ENCODE peak calls at places on chromosomes 16 and 17, in four cellular contexts. One of them, this sample, is unnamed.

GRCh38 chr17:50660042-50660886 is 25.6 kb downstream of the ABCC3 start:
- DNase-seq in transverse colon: peak
- DNase-seq in body of pancreas: no peak
- DNase-seq in stomach: peak
- DNase-seq in this sample: no peak

GRCh38 chr16:14182999-14183398 is 111.9 kb downstream of the MRTFB start:
- DNase-seq in body of pancreas: no peak
- DNase-seq in stomach: no peak
- DNase-seq in transverse colon: no peak
- DNase-seq in this sample: no peak

GRCh38 chr16:4106516-4106915 is 9.7 kb downstream of the ADCY9 start:
- DNase-seq in body of pancreas: no peak
- DNase-seq in stomach: no peak
- DNase-seq in transverse colon: no peak
- DNase-seq in this sample: no peak

GRCh38 chr17:28634211-28634865 is 10.6 kb downstream of the BLTP2 start:
- DNase-seq in stomach: no peak
- DNase-seq in body of pancreas: no peak
- DNase-seq in transverse colon: no peak
- DNase-seq in this sample: no peak

GRCh38 chr16:86241681-86242080 is 268.6 kb upstream of the FOXF1 start:
- DNase-seq in stomach: no peak
- DNase-seq in transverse colon: no peak
- DNase-seq in body of pancreas: no peak
- DNase-seq in this sample: peak

GRCh38 chr16:23026777-23027362 is 122.4 kb downstream of the USP31 start:
- DNase-seq in transverse colon: no peak
- DNase-seq in body of pancreas: no peak
- DNase-seq in stomach: no peak
- DNase-seq in this sample: no peak

GRCh38 chr17:2299136-2299535 is 4.4 kb downstream of the SMG6 start:
- DNase-seq in transverse colon: no peak
- DNase-seq in stomach: no peak
- DNase-seq in body of pancreas: no peak
- DNase-seq in this sample: no peak

GRCh38 chr16:87235810-87236515 is 81.2 kb downstream of the C16orf95 start:
- DNase-seq in stomach: no peak
- DNase-seq in body of pancreas: no peak
- DNase-seq in transverse colon: no peak
- DNase-seq in this sample: no peak

GRCh38 chr16:85094176-85094805 is 18.0 kb downstream of the CIBAR2 start:
- DNase-seq in body of pancreas: no peak
- DNase-seq in stomach: no peak
- DNase-seq in transverse colon: no peak
- DNase-seq in this sample: no peak

GRCh38 chr17:17509601-17510425 is 13.6 kb upstream of the RASD1 start:
- DNase-seq in body of pancreas: no peak
- DNase-seq in stomach: no peak
- DNase-seq in transverse colon: no peak
- DNase-seq in this sample: no peak

GRCh38 chr16:27284865-27285675 is 16.5 kb upstream of the NSMCE1 start:
- DNase-seq in stomach: no peak
- DNase-seq in transverse colon: no peak
- DNase-seq in body of pancreas: no peak
- DNase-seq in this sample: no peak

GRCh38 chr17:55265434-55266021 is 768 bp downstream of the HLF start:
- DNase-seq in transverse colon: no peak
- DNase-seq in body of pancreas: no peak
- DNase-seq in stomach: no peak
- DNase-seq in this sample: peak

GRCh38 chr16:10156111-10156510 is 26.1 kb downstream of the GRIN2A start:
- DNase-seq in stomach: no peak
- DNase-seq in body of pancreas: no peak
- DNase-seq in transverse colon: no peak
- DNase-seq in this sample: no peak

GRCh38 chr16:84503751-84504395 is 586 bp downstream of the MEAK7 start:
- DNase-seq in stomach: no peak
- DNase-seq in transverse colon: no peak
- DNase-seq in body of pancreas: no peak
- DNase-seq in this sample: no peak

GRCh38 chr17:71188811-71189492 is 931.9 kb upstream of the SOX9 start:
- DNase-seq in body of pancreas: no peak
- DNase-seq in stomach: no peak
- DNase-seq in transverse colon: no peak
- DNase-seq in this sample: no peak

GRCh38 chr17:60102632-60103047 is 23.9 kb upstream of the HEATR6 start:
- DNase-seq in stomach: no peak
- DNase-seq in body of pancreas: peak
- DNase-seq in transverse colon: peak
- DNase-seq in this sample: peak

GRCh38 chr17:42698736-42699414 is 16.5 kb downstream of the CNTNAP1 start:
- DNase-seq in stomach: no peak
- DNase-seq in body of pancreas: peak
- DNase-seq in transverse colon: no peak
- DNase-seq in this sample: no peak

GRCh38 chr17:17077101-17077500 is 34.8 kb downstream of the MPRIP start:
- DNase-seq in body of pancreas: no peak
- DNase-seq in transverse colon: peak
- DNase-seq in stomach: no peak
- DNase-seq in this sample: peak

GRCh38 chr16:85286970-85287814 is 174.9 kb upstream of the CIBAR2 start:
- DNase-seq in transverse colon: no peak
- DNase-seq in stomach: no peak
- DNase-seq in body of pancreas: peak
- DNase-seq in this sample: no peak

GRCh38 chr17:42623732-42624596 is 14.5 kb downstream of the TUBG1 start:
- DNase-seq in body of pancreas: peak
- DNase-seq in transverse colon: peak
- DNase-seq in stomach: peak
- DNase-seq in this sample: no peak

GRCh38 chr17:38970128-38970527 is 2.9 kb upstream of the FBXO47 start:
- DNase-seq in transverse colon: no peak
- DNase-seq in stomach: no peak
- DNase-seq in body of pancreas: no peak
- DNase-seq in this sample: no peak

GRCh38 chr16:30185141-30185682 is 1.8 kb downstream of the CORO1A start:
- DNase-seq in transverse colon: peak
- DNase-seq in body of pancreas: peak
- DNase-seq in stomach: no peak
- DNase-seq in this sample: peak

GRCh38 chr17:17506893-17507464 is 10.8 kb upstream of the RASD1 start:
- DNase-seq in stomach: peak
- DNase-seq in body of pancreas: peak
- DNase-seq in transverse colon: no peak
- DNase-seq in this sample: peak

GRCh38 chr16:30895592-30896202 is 717 bp upstream of the CTF1 start:
- DNase-seq in stomach: no peak
- DNase-seq in transverse colon: no peak
- DNase-seq in body of pancreas: no peak
- DNase-seq in this sample: no peak

GRCh38 chr16:76906552-76906951 is 284.4 kb upstream of the MON1B start:
- DNase-seq in transverse colon: no peak
- DNase-seq in body of pancreas: no peak
- DNase-seq in stomach: no peak
- DNase-seq in this sample: no peak

GRCh38 chr16:54216268-54217187 is 70.1 kb downstream of the IRX3 start:
- DNase-seq in body of pancreas: no peak
- DNase-seq in transverse colon: no peak
- DNase-seq in stomach: no peak
- DNase-seq in this sample: no peak

GRCh38 chr17:63035271-63035670 is 69.2 kb downstream of the TANC2 start:
- DNase-seq in body of pancreas: no peak
- DNase-seq in transverse colon: no peak
- DNase-seq in stomach: no peak
- DNase-seq in this sample: no peak

GRCh38 chr16:30482366-30482765 is 9.8 kb downstream of the ITGAL start:
- DNase-seq in transverse colon: no peak
- DNase-seq in stomach: no peak
- DNase-seq in body of pancreas: no peak
- DNase-seq in this sample: no peak

GRCh38 chr17:78873519-78874340 is 29.3 kb downstream of the CEP295NL start:
- DNase-seq in stomach: peak
- DNase-seq in transverse colon: no peak
- DNase-seq in body of pancreas: peak
- DNase-seq in this sample: no peak

GRCh38 chr16:3730161-3731125 is 13.1 kb upstream of the TRAP1 start:
- DNase-seq in body of pancreas: no peak
- DNase-seq in transverse colon: no peak
- DNase-seq in stomach: no peak
- DNase-seq in this sample: peak

GRCh38 chr16:87483481-87483880 is 9.3 kb downstream of the ZCCHC14 start:
- DNase-seq in body of pancreas: no peak
- DNase-seq in transverse colon: no peak
- DNase-seq in stomach: no peak
- DNase-seq in this sample: no peak

GRCh38 chr17:60086822-60087591 is 8.3 kb upstream of the HEATR6 start:
- DNase-seq in body of pancreas: no peak
- DNase-seq in transverse colon: no peak
- DNase-seq in stomach: no peak
- DNase-seq in this sample: no peak

GRCh38 chr17:64384253-64385186 is 6.1 kb downstream of the PECAM1 start:
- DNase-seq in transverse colon: no peak
- DNase-seq in stomach: peak
- DNase-seq in body of pancreas: no peak
- DNase-seq in this sample: peak

DNA sequence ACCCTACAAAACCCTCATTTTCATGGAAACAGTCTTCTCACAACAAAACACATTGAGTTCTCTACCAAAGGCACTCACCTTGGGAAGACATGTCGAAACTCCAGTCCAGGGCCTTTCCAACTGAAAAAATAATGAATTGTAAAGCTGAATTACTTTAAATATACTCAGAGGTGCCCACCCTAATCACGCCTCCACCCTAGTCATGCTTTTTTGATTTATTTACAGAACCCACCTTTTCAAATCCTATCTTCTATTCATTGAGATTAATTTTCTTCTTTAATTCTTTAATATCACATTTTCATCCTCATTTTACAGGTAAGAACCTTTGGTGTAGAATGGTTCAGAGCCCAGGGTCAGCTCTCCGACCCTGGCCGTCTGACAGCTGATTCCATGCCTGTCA is at the start of gene CPHXL2:
- DNase-seq in body of pancreas: no peak
- DNase-seq in transverse colon: no peak
- DNase-seq in stomach: no peak
- DNase-seq in this sample: no peak
- TF ChIP-seq POLR2A in body of pancreas: no peak
- TF ChIP-seq POLR2A in transverse colon: no peak
- TF ChIP-seq POLR2A in stomach: no peak
- TF ChIP-seq POLR2A in this sample: no peak

GRCh38 chr17:77785526-77785925 is 173.0 kb upstream of the TNRC6C start:
- DNase-seq in stomach: no peak
- DNase-seq in body of pancreas: no peak
- DNase-seq in transverse colon: no peak
- DNase-seq in this sample: no peak

GRCh38 chr17:77783991-77784820 is 174.3 kb upstream of the TNRC6C start:
- DNase-seq in body of pancreas: no peak
- DNase-seq in stomach: no peak
- DNase-seq in transverse colon: no peak
- DNase-seq in this sample: no peak

GRCh38 chr17:77781536-77781935 is 177.0 kb upstream of the TNRC6C start:
- DNase-seq in stomach: no peak
- DNase-seq in transverse colon: no peak
- DNase-seq in body of pancreas: no peak
- DNase-seq in this sample: no peak

GRCh38 chr17:77779711-77780539 is 178.6 kb upstream of the TNRC6C start:
- DNase-seq in stomach: no peak
- DNase-seq in transverse colon: no peak
- DNase-seq in body of pancreas: peak
- DNase-seq in this sample: no peak

GRCh38 chr17:77782611-77783010 is 175.9 kb upstream of the TNRC6C start:
- DNase-seq in stomach: no peak
- DNase-seq in transverse colon: no peak
- DNase-seq in body of pancreas: no peak
- DNase-seq in this sample: no peak
- TF ChIP-seq CTCF in stomach: no peak
- TF ChIP-seq CTCF in transverse colon: no peak
- TF ChIP-seq CTCF in body of pancreas: no peak
- TF ChIP-seq CTCF in this sample: no peak

DNA sequence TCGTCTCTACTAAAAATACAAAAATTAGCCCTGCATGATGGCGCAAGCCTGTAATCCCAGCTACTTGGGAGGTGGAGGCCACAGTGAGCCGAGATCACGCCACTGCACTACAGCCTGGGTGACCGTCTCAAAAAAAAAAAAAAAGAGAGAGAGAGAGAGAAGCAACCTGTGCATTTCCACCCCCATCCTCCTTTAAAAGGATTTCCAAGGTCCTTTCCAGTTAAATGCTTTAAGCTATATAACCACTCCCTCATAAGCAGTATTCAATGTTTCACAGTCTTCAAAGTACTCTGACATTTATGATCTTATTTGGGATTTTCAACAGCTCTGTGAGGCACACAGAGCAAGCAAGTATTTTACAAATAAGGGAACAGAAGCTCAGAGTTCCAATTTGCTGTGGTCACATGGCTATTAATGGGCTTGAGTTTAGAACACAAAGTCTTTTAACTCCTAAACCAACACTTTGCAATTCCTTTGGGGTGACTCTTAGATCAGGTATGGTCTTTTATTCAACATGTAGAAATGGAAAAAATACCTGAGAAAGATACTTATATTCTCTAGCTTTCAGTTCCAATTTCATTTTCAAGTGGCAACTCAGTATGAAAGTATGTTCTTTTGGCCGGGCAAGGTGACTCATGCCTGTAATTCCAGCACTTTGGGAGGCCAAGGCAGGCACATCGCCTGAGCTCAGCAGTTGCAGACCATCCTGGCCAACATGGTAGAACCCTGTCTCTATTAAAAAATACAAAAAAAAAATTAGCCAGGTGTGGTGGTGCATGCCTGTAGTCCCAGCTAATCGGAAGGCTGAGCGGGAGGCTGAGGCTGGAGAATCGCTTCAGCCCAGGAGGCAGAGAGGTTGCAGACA is 31.3 kb downstream of the SPOP start:
- DNase-seq in body of pancreas: peak
- DNase-seq in transverse colon: peak
- DNase-seq in stomach: no peak
- DNase-seq in this sample: no peak
- TF ChIP-seq POLR2A in body of pancreas: no peak
- TF ChIP-seq POLR2A in transverse colon: peak
- TF ChIP-seq POLR2A in stomach: no peak
- TF ChIP-seq POLR2A in this sample: no peak

DNA sequence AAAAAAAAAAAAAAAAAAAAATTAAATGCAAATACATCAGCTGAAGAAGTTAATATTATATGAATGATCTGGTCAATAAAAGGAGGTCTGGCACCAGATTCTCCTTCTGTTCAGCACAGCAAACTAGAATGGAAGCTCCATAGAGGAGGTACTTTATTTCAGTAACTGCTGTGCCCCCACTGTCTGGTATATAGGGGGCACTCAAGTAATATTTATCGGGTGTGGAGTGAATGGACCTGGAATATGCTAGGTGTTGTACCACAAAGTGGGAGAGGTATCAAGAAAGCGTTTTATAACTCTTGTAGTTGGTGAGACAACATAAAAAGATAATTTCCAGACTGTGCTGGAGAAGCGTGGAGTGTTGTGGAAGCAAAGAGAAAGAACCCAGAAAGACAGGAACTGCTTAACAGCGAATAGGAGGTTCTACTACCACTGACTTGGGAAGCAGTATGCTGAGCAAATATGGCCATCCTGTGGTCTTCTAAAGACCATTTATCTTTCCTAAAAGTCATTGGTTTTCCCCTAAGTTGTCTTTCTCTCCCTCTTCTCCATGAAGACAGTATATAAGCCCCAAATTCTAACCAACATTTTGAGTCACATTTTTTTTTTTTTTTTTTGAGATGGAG is 12.2 kb upstream of the PRKCA start:
- DNase-seq in stomach: no peak
- DNase-seq in transverse colon: no peak
- DNase-seq in body of pancreas: no peak
- DNase-seq in this sample: no peak
- TF ChIP-seq CTCF in stomach: no peak
- TF ChIP-seq CTCF in transverse colon: no peak
- TF ChIP-seq CTCF in body of pancreas: no peak
- TF ChIP-seq CTCF in this sample: no peak